ENCODE peak calls at places on chromosomes 4 and X, in six cellular contexts. C is pancreas, Y is foreskin fibroblast, R is progenitor cell of endocrine pancreas, A is WTC11, J is tibial nerve. D is an unnamed sample.

GRCh38 chr4:8904041-8904501 is 32.4 kb upstream of the HMX1 start:
- DNase-seq in J (no peak), R (no peak), C (no peak), Y (no peak), A (no peak), D (no peak)

GRCh38 chrX:8848921-8849320 is 47.7 kb upstream of the FAM9A start:
- DNase-seq in J (no peak), A (no peak), R (no peak), Y (peak), C (no peak), D (no peak)

GRCh38 chr4:121989715-121990114 is 37.9 kb upstream of the TRPC3 start:
- DNase-seq in C (no peak), A (no peak), Y (peak), R (peak), J (no peak), D (no peak)

GRCh38 chr4:134722306-134722705 is 520.7 kb upstream of the PABPC4L start:
- DNase-seq in A (no peak), Y (no peak), R (no peak), C (no peak), J (no peak), D (no peak)

GRCh38 chr4:83661359-83661758 is 125.5 kb downstream of the GPAT3 start:
- DNase-seq in J (no peak), Y (no peak), R (no peak), A (no peak), C (no peak), D (no peak)

GRCh38 chr4:24070117-24070516 is 180.3 kb upstream of the PPARGC1A start:
- DNase-seq in A (no peak), Y (peak), C (no peak), J (no peak), R (no peak), D (no peak)

GRCh38 chrX:120671963-120672362 is 42.1 kb upstream of the C1GALT1C1 start:
- DNase-seq in C (no peak), Y (no peak), A (no peak), R (no peak), J (no peak), D (no peak)

GRCh38 chr4:1492636-1493539 is 86.6 kb upstream of the NKX1-1 start:
- DNase-seq in Y (no peak), C (no peak), A (peak), R (no peak), J (no peak), D (no peak)

GRCh38 chr4:69843932-69844331 is 16.0 kb downstream of the SULT1E1 start:
- DNase-seq in Y (no peak), C (no peak), J (no peak), R (no peak), A (no peak), D (no peak)

GRCh38 chr4:103934178-103934789 is 214.5 kb upstream of the TACR3 start:
- DNase-seq in J (peak), C (peak), A (no peak), Y (peak), R (no peak), D (no peak)

GRCh38 chrX:103517246-103517645 is 2.0 kb downstream of the RAB40A start:
- DNase-seq in A (no peak), J (no peak), R (no peak), Y (peak), C (no peak), D (no peak)

GRCh38 chr4:55132775-55133174 is 7.4 kb upstream of the KDR start:
- DNase-seq in J (no peak), R (no peak), C (no peak), Y (no peak), A (peak), D (no peak)

GRCh38 chr4:972651-973424 is 531 bp downstream of the DGKQ start:
- DNase-seq in A (peak), J (no peak), C (peak), Y (peak), R (no peak), D (no peak)

GRCh38 chr4:82450966-82451755 is 20.8 kb downstream of the ENOPH1 start:
- DNase-seq in C (no peak), Y (peak), R (no peak), J (no peak), A (no peak), D (no peak)

GRCh38 chr4:65018313-65018712 is 609.1 kb upstream of the TECRL start:
- DNase-seq in A (no peak), Y (no peak), R (no peak), J (no peak), C (no peak), D (no peak)

GRCh38 chr4:11072426-11072825 is 356.3 kb downstream of the HS3ST1 start:
- DNase-seq in C (no peak), Y (no peak), A (no peak), J (no peak), R (no peak), D (no peak)

GRCh38 chr4:113637823-113638691 is 123.5 kb downstream of the CAMK2D start:
- DNase-seq in C (no peak), A (no peak), J (no peak), Y (no peak), R (no peak), D (no peak)

GRCh38 chrX:133649659-133650058 is 234.4 kb upstream of the GPC4 start:
- DNase-seq in R (no peak), J (no peak), Y (no peak), A (peak), C (no peak), D (no peak)

DNA sequence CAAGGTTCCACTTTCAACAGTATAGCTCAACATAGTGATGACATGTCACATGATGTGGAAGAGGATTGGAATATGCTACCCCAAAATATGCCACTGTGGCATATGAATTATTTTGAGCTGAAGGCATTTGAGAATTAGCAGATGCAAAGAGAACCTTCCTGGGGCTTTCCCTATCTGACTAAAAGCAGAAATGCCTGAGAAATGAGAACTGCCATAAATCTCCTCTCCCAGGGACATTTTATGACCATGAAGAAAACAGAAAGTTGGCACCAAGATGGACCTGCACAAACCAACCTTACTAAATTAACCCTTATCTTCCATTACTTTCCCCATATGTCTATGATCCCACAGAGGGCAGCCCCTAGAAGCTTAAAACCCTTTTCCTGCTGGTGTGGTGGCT is 24.9 kb downstream of the CDKN2AIP start:
- DNase-seq in A (no peak), Y (no peak), J (no peak), R (no peak), C (no peak), D (no peak)
- TF ChIP-seq CTCF in A (no peak), Y (no peak), J (no peak), R (no peak), C (no peak), D (no peak)

GRCh38 chr4:178083968-178084367 is 641.7 kb upstream of the AGA start:
- DNase-seq in A (no peak), Y (no peak), J (no peak), C (no peak), R (no peak), D (no peak)

GRCh38 chr4:178090640-178091411 is 648.6 kb upstream of the AGA start:
- DNase-seq in Y (no peak), A (peak), R (no peak), J (no peak), C (no peak), D (no peak)

GRCh38 chr4:178081931-178082330 is 639.7 kb upstream of the AGA start:
- DNase-seq in R (no peak), J (no peak), C (no peak), A (no peak), Y (no peak), D (no peak)

DNA sequence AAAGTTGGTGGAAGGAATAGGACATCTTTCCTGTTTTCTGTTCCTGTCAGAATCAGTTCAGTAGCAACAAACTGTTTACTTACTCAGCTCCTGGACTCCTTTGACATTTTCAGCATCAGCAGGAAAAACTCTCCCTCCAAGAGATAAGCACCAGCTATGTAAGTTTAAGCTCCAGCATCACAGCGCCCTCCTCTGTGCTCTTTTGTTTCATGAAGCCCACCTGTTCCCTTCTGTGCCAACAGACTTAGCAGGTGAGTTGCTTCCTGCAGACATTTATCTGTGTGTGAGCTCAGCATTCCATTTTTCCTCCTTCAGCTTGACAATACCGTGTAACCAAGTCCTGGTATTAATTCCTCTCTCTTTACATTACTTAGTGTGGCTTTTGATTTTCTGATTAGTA is 644.1 kb upstream of the AGA start:
- DNase-seq in C (no peak), A (peak), R (no peak), Y (no peak), J (no peak), D (no peak)
- TF ChIP-seq CTCF in C (no peak), A (no peak), R (peak), Y (no peak), J (no peak), D (no peak)

GRCh38 chr4:5708829-5709680 is 696 bp upstream of the EVC2 start:
- DNase-seq in Y (no peak), A (no peak), J (no peak), R (no peak), C (no peak), D (no peak)

GRCh38 chr4:5711479-5712184 is 631 bp downstream of the EVC start:
- DNase-seq in A (peak), Y (peak), C (peak), J (no peak), R (no peak), D (no peak)

GRCh38 chr4:5708171-5708828 is at the start of gene EVC2:
- DNase-seq in J (peak), R (peak), Y (peak), A (peak), C (peak), D (peak)

GRCh38 chr4:5710962-5711478 is at the start of gene EVC:
- DNase-seq in R (peak), J (peak), C (peak), Y (peak), A (peak), D (no peak)

GRCh38 chr4:5710065-5710961 is 688 bp upstream of the EVC start:
- DNase-seq in Y (peak), A (no peak), J (no peak), R (no peak), C (no peak), D (no peak)
- TF ChIP-seq CTCF in Y (peak), A (no peak), J (peak), R (peak), C (no peak), D (no peak)

GRCh38 chr4:89914609-89915008 is 20.0 kb downstream of the MMRN1 start:
- DNase-seq in Y (no peak), R (no peak), J (no peak), A (no peak), C (no peak), D (no peak)
- TF ChIP-seq CTCF in Y (no peak), R (no peak), J (no peak), A (no peak), C (no peak), D (no peak)

DNA sequence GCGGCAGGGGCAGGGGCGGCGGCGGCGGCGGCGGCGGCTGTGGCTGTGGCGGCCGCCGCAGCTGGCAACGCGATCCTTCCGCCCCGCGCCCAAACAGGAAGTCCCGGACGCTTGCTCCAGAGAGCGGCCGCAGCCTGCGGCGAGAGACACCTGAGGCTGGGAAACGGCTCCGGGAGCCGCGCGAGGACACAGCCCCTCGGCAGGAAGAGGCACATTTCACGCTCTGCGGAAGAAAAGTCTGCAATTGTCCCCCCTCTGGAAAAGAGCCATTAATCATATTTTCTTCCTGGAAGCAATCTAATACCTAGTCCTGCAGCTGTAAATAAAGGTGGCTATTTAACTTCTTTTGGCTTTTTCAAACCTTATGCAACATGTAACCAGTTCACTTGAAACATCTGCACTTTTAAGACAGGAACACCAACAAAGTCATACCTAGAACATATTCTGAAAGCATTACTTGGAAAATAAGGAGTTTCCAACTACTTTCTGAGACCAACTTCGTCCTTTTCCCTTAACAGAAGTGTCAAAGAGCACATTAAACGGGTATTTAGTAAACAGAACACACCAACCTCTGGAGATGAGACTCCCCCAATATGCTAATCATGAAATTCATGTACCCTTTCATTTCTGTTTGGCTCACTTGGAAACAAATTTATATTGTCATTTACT is 69.0 kb downstream of the NOCT start:
- DNase-seq in Y (no peak), J (no peak), C (no peak), A (no peak), R (no peak), D (peak)
- TF ChIP-seq CTCF in Y (no peak), J (no peak), C (no peak), A (no peak), R (no peak), D (no peak)